ENCODE peak calls at places on chromosome 18, in four cellular contexts. D is HCT116, P is endothelial cell of umbilical vein, L is mammary epithelial cell. U is an unnamed sample.

GRCh38 chr18:58529714-58530354 is 99.1 kb downstream of the ALPK2 start:
- DNase-seq in D (peak; percentile 35), P (peak; percentile 49), L (no peak), U (no peak)

GRCh38 chr18:63832470-63832869 is 55.0 kb upstream of the SERPINB2 start:
- DNase-seq in D (no peak), P (no peak), L (peak; percentile 85), U (no peak)

GRCh38 chr18:28087173-28087563 is 89.8 kb downstream of the CDH2 start:
- DNase-seq in D (no peak), P (peak; percentile 60), L (no peak), U (no peak)

GRCh38 chr18:2917255-2918047 is 70.6 kb downstream of the EMILIN2 start:
- DNase-seq in D (no peak), P (peak; percentile 56), L (no peak), U (peak; percentile 82)

GRCh38 chr18:22831441-22831904 is 101.7 kb upstream of the RBBP8 start:
- DNase-seq in D (peak; percentile 32), P (no peak), L (peak; percentile 87), U (no peak)

GRCh38 chr18:3350566-3351527 is 88.9 kb downstream of the MYL12B start:
- DNase-seq in D (peak; percentile 60), P (no peak), L (peak; percentile 98), U (no peak)

GRCh38 chr18:36511791-36512352 is 214.4 kb downstream of the FHOD3 start:
- DNase-seq in D (no peak), P (no peak), L (no peak), U (no peak)

GRCh38 chr18:58402951-58403702 is 225.8 kb downstream of the ALPK2 start:
- DNase-seq in D (no peak), P (no peak), L (no peak), U (no peak)

GRCh38 chr18:40152859-40153258 is 1802.2 kb upstream of the PIK3C3 start:
- DNase-seq in D (no peak), P (no peak), L (peak; percentile 40), U (no peak)

GRCh38 chr18:46211816-46212215 is 107.6 kb downstream of the HAUS1 start:
- DNase-seq in D (no peak), P (peak; percentile 47), L (no peak), U (no peak)
- H3K4me3 ChIP-seq in D (no peak overlapping the region), P (no peak overlapping the region), L (no peak overlapping the region), U (no peak overlapping the region)

GRCh38 chr18:51624311-51624710 is 426.8 kb upstream of the MEX3C start:
- DNase-seq in D (no peak), P (no peak), L (no peak), U (no peak)
- H3K9ac ChIP-seq in D (no peak overlapping the region), P (no peak overlapping the region), L (no peak overlapping the region), U (no peak overlapping the region)

DNA sequence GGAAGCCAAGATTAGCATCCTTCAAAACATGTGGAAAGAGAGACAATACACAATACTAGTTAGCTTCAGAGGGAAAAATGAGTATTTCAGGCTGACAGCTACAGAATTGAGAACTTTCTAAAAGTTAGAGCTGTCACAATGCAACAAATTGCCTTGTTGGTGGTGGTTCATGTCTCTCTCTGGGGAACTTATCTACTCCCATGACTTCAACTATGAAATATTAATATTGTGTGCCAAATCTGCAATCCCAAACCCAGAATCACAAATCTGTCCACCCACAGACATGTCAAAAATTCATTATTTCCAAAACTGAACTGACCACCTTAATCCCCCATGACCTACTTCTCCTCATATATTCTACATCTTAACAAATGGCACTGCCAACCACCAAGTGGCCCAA is 143.5 kb downstream of the TCF4 start:
- DNase-seq in D (no peak), P (no peak), L (no peak), U (no peak)
- H3K4me3 ChIP-seq in D (no peak overlapping the region), P (no peak overlapping the region), L (no peak overlapping the region), U (no peak overlapping the region)

GRCh38 chr18:6938003-6938402 is 179.6 kb downstream of the LAMA1 start:
- DNase-seq in D (no peak), P (no peak), L (no peak), U (no peak)
- H3K9ac ChIP-seq in D (no peak overlapping the region), P (no peak overlapping the region), L (no peak overlapping the region), U (no peak overlapping the region)

GRCh38 chr18:79598046-79598884 is 81.3 kb upstream of the CTDP1 start:
- DNase-seq in D (no peak), P (no peak), L (no peak), U (peak; percentile 40)

GRCh38 chr18:79598885-79599175 is 80.8 kb upstream of the CTDP1 start:
- DNase-seq in D (no peak), P (no peak), L (no peak), U (peak; percentile 27)

GRCh38 chr18:79597176-79598045 is 82.2 kb upstream of the CTDP1 start:
- DNase-seq in D (no peak), P (no peak), L (no peak), U (peak; percentile 64)

GRCh38 chr18:79596451-79597175 is 83.0 kb upstream of the CTDP1 start:
- DNase-seq in D (no peak), P (no peak), L (no peak), U (peak; percentile 40)

DNA sequence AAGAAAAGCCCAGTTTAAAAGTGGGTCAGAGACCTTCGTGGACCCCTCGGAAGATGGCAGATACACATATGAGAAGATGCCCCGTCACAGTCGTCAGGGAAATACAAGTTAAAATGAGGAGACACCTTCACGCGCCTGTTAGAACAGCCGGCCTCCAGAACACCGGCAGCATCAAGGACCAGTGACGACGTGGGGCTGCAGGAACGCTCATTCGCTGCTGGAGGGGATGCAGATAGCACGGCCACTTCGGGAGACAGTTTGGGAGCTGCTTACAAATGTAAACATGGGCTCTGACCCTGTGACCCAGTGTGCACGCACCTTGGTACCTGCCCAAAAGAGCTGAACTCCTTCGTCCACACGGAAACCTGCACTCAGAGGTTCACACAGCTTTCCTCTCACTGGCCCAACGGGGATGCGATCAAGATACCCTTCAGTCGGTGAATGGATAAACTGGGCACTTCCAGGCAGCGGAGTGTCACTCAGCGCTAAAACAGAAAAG is 83.7 kb upstream of the CTDP1 start:
- DNase-seq in D (no peak), P (no peak), L (no peak), U (peak; percentile 37)
- H3K4me3 ChIP-seq in D (no peak overlapping the region), P (no peak overlapping the region), L (no peak overlapping the region), U (no peak overlapping the region)

DNA sequence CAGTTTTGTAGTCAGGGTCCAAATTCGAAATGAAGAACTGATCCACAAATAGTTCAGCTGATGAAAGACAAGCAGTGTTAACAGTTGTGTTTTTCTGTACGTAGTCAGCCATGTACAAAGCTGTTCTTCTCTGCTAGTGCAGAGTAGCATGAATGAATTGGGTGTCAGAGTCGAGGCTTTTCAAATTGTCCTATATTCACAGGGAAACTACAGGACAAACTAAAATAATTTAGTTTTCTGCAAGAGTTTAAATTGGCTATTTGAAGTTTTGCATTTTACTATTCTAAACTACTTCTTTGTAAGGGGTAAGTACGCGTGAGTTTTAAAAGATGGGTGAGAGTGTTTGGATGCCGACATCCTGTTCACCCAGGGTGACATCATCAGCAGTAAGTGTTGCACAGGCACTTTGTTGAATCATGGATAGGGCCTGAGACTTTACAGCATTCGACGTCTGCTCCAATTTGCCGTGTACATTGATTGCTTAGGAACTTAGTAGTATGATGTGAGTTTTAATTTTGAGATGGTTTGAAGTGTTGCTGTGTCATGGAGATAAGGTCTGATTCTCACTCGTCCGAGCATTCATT is 147.1 kb upstream of the NFATC1 start:
- DNase-seq in D (no peak), P (no peak), L (no peak), U (no peak)
- H3K9ac ChIP-seq in D (no peak overlapping the region), P (no peak overlapping the region), L (no peak overlapping the region), U (no peak overlapping the region)

U was measured in kidney.